ENCODE peak calls at places on chromosomes 2 and 18, in six cellular contexts. One of them, this sample, is unnamed.

GRCh38 chr2:159137511-159138101 is 148.9 kb downstream of the WDSUB1 start:
- DNase-seq in breast epithelium: no peak
- DNase-seq in K562: no peak
- DNase-seq in mesenchymal stem cell: no peak
- DNase-seq in ovary: no peak
- DNase-seq in GM23338: no peak
- DNase-seq in this sample: no peak

GRCh38 chr2:221402072-221402471 is 170.0 kb downstream of the EPHA4 start:
- DNase-seq in breast epithelium: no peak
- DNase-seq in K562: no peak
- DNase-seq in mesenchymal stem cell: peak; percentile 53
- DNase-seq in ovary: no peak
- DNase-seq in GM23338: no peak
- DNase-seq in this sample: no peak

GRCh38 chr18:75247041-75247551 is 36.5 kb downstream of the TSHZ1 start:
- DNase-seq in breast epithelium: no peak
- DNase-seq in K562: no peak
- DNase-seq in mesenchymal stem cell: peak; percentile 44
- DNase-seq in ovary: no peak
- DNase-seq in GM23338: no peak
- DNase-seq in this sample: no peak

GRCh38 chr2:40545645-40546044 is 93.8 kb upstream of the SLC8A1 start:
- DNase-seq in breast epithelium: no peak
- DNase-seq in K562: no peak
- DNase-seq in mesenchymal stem cell: no peak
- DNase-seq in ovary: no peak
- DNase-seq in GM23338: no peak
- DNase-seq in this sample: no peak

GRCh38 chr2:10501980-10502802 is 54.1 kb upstream of the ODC1 start:
- DNase-seq in breast epithelium: no peak
- DNase-seq in K562: no peak
- DNase-seq in mesenchymal stem cell: no peak
- DNase-seq in ovary: no peak
- DNase-seq in GM23338: no peak
- DNase-seq in this sample: no peak

GRCh38 chr2:98503481-98504096 is 58.9 kb downstream of the INPP4A start:
- DNase-seq in breast epithelium: no peak
- DNase-seq in K562: no peak
- DNase-seq in mesenchymal stem cell: no peak
- DNase-seq in ovary: no peak
- DNase-seq in GM23338: no peak
- DNase-seq in this sample: no peak

GRCh38 chr2:23414876-23415275 is 29.9 kb downstream of the KLHL29 start:
- DNase-seq in breast epithelium: no peak
- DNase-seq in K562: peak; percentile 20
- DNase-seq in mesenchymal stem cell: peak; percentile 72
- DNase-seq in ovary: no peak
- DNase-seq in GM23338: peak; percentile 72
- DNase-seq in this sample: no peak

GRCh38 chr2:196277002-196277401 is 105.6 kb upstream of the STK17B start:
- DNase-seq in breast epithelium: no peak
- DNase-seq in K562: peak; percentile 23
- DNase-seq in mesenchymal stem cell: peak; percentile 59
- DNase-seq in ovary: no peak
- DNase-seq in GM23338: peak; percentile 65
- DNase-seq in this sample: no peak

GRCh38 chr2:174510583-174511189 is 23.9 kb upstream of the GPR155 start:
- DNase-seq in breast epithelium: no peak
- DNase-seq in K562: no peak
- DNase-seq in mesenchymal stem cell: peak; percentile 17
- DNase-seq in ovary: no peak
- DNase-seq in GM23338: peak; percentile 74
- DNase-seq in this sample: no peak

GRCh38 chr2:20666364-20667150 is at the start of gene GDF7:
- DNase-seq in breast epithelium: no peak
- DNase-seq in K562: peak; percentile 68
- DNase-seq in mesenchymal stem cell: peak; percentile 32
- DNase-seq in ovary: no peak
- DNase-seq in GM23338: peak; percentile 74
- DNase-seq in this sample: no peak

GRCh38 chr2:10341193-10341592 is 38.5 kb downstream of the HPCAL1 start:
- DNase-seq in breast epithelium: no peak
- DNase-seq in K562: no peak
- DNase-seq in mesenchymal stem cell: no peak
- DNase-seq in ovary: no peak
- DNase-seq in GM23338: no peak
- DNase-seq in this sample: no peak

GRCh38 chr2:3650140-3650944 is 7.7 kb upstream of the ALLC start:
- DNase-seq in breast epithelium: no peak
- DNase-seq in K562: no peak
- DNase-seq in mesenchymal stem cell: no peak
- DNase-seq in ovary: no peak
- DNase-seq in GM23338: no peak
- DNase-seq in this sample: no peak

GRCh38 chr2:171652411-171652775 is 34.9 kb upstream of the DYNC1I2 start:
- DNase-seq in breast epithelium: no peak
- DNase-seq in K562: no peak
- DNase-seq in mesenchymal stem cell: peak; percentile 18
- DNase-seq in ovary: no peak
- DNase-seq in GM23338: no peak
- DNase-seq in this sample: no peak

GRCh38 chr2:237865623-237866041 is 6.2 kb downstream of the RAMP1 start:
- DNase-seq in breast epithelium: peak; percentile 28
- DNase-seq in K562: no peak
- DNase-seq in mesenchymal stem cell: no peak
- DNase-seq in ovary: no peak
- DNase-seq in GM23338: no peak
- DNase-seq in this sample: no peak

GRCh38 chr2:88199912-88200682 is 30.0 kb downstream of the THNSL2 start:
- DNase-seq in breast epithelium: no peak
- DNase-seq in K562: no peak
- DNase-seq in mesenchymal stem cell: no peak
- DNase-seq in ovary: no peak
- DNase-seq in GM23338: peak; percentile 77
- DNase-seq in this sample: no peak

GRCh38 chr2:119671011-119671410 is 8.0 kb upstream of the TMEM177 start:
- DNase-seq in breast epithelium: no peak
- DNase-seq in K562: no peak
- DNase-seq in mesenchymal stem cell: no peak
- DNase-seq in ovary: no peak
- DNase-seq in GM23338: no peak
- DNase-seq in this sample: no peak

DNA sequence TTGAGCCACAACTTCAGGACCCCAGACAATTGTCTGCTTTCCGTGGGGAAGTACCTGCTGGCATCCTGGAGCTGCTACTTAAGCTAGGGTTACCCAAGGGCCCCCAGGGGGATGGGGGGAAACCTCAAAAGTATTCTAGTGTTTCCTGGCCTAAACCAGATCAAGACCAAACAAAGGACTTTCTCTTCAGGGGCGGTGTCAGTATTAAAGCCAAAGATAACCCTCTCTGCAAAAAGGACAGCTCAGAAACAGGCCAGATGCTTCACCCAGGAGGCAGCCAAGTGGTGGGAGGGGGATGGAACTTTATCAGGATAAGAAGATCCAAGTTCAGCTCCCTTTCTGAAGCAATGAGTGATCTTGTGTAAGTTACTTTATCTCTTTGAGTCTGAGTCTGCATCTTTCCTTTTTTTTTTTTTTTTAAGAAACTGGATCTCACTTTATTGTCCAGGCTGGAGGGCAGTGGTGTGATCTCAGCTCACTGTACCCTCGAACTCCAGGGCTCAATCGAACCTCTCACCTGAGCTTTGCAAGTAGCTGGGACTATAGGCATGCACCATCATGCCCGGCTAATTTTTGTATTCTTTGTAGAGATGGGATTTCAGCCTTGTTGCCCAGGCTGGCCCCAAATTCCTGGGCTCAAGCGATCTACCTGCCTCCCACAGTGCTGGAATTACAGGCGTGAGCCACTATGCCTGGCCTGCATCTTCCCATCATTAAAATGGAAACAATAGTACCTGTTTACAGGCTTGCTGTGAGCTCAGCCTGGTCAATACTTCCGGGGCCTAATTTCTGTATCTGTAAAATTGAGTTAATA is 151.8 kb upstream of the PTPRM start:
- DNase-seq in breast epithelium: no peak
- DNase-seq in K562: no peak
- DNase-seq in mesenchymal stem cell: peak; percentile 2
- DNase-seq in ovary: no peak
- DNase-seq in GM23338: no peak
- DNase-seq in this sample: no peak
- H3K27ac ChIP-seq in breast epithelium: peak overlapping the region; percentile 63
- H3K27ac ChIP-seq in K562: no peak overlapping the region
- H3K27ac ChIP-seq in mesenchymal stem cell: no peak overlapping the region
- H3K27ac ChIP-seq in ovary: no peak overlapping the region
- H3K27ac ChIP-seq in GM23338: no peak overlapping the region
- H3K27ac ChIP-seq in this sample: no peak overlapping the region

DNA sequence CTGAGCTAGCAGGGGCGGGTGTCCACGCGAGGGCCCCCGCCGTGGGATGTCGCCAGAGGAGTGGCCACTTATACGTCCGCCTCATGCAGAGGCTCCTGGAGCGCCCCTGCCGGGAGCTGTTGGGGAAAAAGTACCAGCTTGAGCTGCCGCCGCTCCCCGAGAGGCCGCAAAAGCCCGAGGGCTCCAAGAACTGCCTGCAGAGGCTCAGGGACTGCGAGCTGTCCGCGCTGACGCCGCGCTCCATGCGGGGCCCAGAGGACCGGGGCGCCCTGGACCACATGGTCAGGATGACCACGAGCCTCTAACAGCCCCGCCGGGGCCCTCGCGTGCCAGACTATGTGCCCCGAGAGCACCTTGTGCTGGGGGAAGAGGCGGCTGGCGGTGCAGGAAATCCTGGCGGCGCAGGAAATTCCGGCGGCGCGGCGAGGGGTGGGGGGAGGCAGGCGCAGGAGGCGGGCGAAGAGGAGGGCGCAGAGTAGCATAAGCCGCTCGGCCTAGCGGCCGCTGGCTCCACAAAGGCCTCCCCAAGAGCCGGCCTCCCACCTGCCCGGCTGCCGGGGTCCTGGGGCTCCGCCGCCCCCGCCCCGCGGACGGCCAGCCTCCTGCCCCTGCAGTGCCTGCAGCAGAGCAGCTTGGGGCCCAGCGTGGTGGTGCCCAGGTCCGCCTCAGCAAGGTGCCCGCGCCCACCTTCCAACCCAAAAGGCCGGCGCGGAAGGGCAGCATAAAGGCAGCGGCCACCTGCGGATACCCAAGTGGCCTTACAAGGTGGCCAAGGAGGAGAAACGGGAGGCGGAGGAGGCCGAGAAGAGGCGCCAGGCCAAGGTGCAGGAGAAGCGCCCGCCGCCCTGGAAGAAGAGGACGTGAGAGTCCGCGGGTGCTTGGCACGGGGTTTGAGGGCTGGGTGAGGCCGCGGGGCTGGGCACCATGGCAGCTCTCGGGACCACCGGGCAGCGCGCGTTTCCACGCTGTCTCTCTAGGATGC is 42.1 kb upstream of the TRIM43B start:
- DNase-seq in breast epithelium: peak; percentile 76
- DNase-seq in K562: no peak
- DNase-seq in mesenchymal stem cell: no peak
- DNase-seq in ovary: peak; percentile 58
- DNase-seq in GM23338: peak; percentile 78
- DNase-seq in this sample: peak; percentile 69
- H3K27ac ChIP-seq in breast epithelium: peak overlapping the region; percentile 79
- H3K27ac ChIP-seq in K562: no peak overlapping the region
- H3K27ac ChIP-seq in mesenchymal stem cell: no peak overlapping the region
- H3K27ac ChIP-seq in ovary: no peak overlapping the region
- H3K27ac ChIP-seq in GM23338: no peak overlapping the region
- H3K27ac ChIP-seq in this sample: peak overlapping the region; percentile 82

DNA sequence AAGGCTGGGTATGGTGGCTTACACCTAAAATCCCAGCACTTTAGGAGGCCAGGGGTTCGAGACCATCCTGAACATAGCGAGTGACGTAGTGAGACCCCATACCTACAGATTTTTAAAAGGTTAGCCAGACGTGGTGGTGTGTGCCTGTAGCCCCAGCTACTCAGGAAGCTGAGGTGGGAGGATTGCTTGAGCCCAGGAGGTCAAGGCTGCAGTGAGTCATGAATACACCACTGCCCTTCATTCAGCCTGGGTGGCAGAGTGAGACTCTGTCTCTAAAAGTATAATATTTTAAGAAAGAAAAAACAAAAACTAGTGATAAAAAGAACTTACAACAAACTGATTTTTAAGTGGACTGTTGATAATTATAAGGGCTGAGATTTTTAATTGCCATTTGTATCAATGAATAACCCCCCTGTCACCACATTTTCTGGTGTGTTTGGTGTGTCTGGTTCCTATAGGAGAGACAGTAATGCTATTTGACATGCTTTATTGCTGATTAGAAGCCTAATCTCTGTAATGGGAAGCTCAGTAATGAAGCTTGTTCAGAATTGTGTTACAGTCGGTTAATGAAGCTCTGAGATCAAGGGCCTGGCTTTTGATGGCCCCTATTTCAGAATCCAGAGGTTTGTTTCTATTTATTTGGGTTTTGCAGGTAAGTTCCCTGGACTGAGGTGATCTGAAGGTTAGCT is 147.0 kb downstream of the NEDD4L start:
- DNase-seq in breast epithelium: no peak
- DNase-seq in K562: no peak
- DNase-seq in mesenchymal stem cell: no peak
- DNase-seq in ovary: no peak
- DNase-seq in GM23338: no peak
- DNase-seq in this sample: no peak
- H3K27ac ChIP-seq in breast epithelium: no peak overlapping the region
- H3K27ac ChIP-seq in K562: no peak overlapping the region
- H3K27ac ChIP-seq in mesenchymal stem cell: no peak overlapping the region
- H3K27ac ChIP-seq in ovary: no peak overlapping the region
- H3K27ac ChIP-seq in GM23338: no peak overlapping the region
- H3K27ac ChIP-seq in this sample: no peak overlapping the region

GRCh38 chr2:144937899-144938298 is 418.0 kb upstream of the ZEB2 start:
- DNase-seq in breast epithelium: no peak
- DNase-seq in K562: no peak
- DNase-seq in mesenchymal stem cell: peak; percentile 57
- DNase-seq in ovary: no peak
- DNase-seq in GM23338: no peak
- DNase-seq in this sample: no peak
- H3K27ac ChIP-seq in breast epithelium: peak overlapping the region; percentile 48
- H3K27ac ChIP-seq in K562: peak overlapping the region; percentile 42
- H3K27ac ChIP-seq in mesenchymal stem cell: peak overlapping the region; percentile 77
- H3K27ac ChIP-seq in ovary: no peak overlapping the region
- H3K27ac ChIP-seq in GM23338: no peak overlapping the region
- H3K27ac ChIP-seq in this sample: peak overlapping the region; percentile 49

This sample was measured in substantia nigra.